ENCODE peak calls at places on chromosomes 1 and 21, in five cellular contexts. F is psoas muscle; K is CD4-positive, CD25-positive, alpha-beta regulatory T cell; P is AG04450; J is CD4-positive, alpha-beta T cell. N is an unnamed sample. For H3K27me3, the result is how much of the 10 kb centered on the place peaks cover.

GRCh38 chr1:11691302-11691914 is at the start of gene DRAXIN:
- DNase-seq in F (no peak), J (no peak), K (no peak), P (no peak), N (no peak)

GRCh38 chr1:55055084-55055882 is 15.9 kb downstream of the PCSK9 start:
- DNase-seq in P (no peak), J (no peak), F (no peak), K (no peak), N (no peak)

GRCh38 chr21:29163381-29164115 is 33.1 kb downstream of the MAP3K7CL start:
- DNase-seq in J (no peak), K (no peak), P (no peak), F (no peak), N (no peak)

GRCh38 chr1:185812934-185813333 is 78.7 kb downstream of the HMCN1 start:
- DNase-seq in P (no peak), F (no peak), J (no peak), K (no peak), N (no peak)

GRCh38 chr1:27522148-27522859 is 32.3 kb upstream of the WASF2 start:
- DNase-seq in J (peak), P (no peak), F (peak), K (peak), N (peak)

GRCh38 chr1:164834641-164835040 is 275.7 kb downstream of the PBX1 start:
- DNase-seq in J (no peak), K (no peak), P (no peak), F (no peak), N (no peak)

GRCh38 chr21:42975886-42976608 is 1.7 kb downstream of the PKNOX1 start:
- DNase-seq in F (no peak), P (no peak), K (no peak), J (no peak), N (no peak)

GRCh38 chr1:201696217-201696761 is 132.7 kb upstream of the IPO9 start:
- DNase-seq in F (peak), J (no peak), P (peak), K (no peak), N (no peak)

GRCh38 chr1:80248886-80249285 is 1242.4 kb upstream of the ADGRL4 start:
- DNase-seq in J (no peak), F (no peak), P (no peak), K (no peak), N (no peak)

GRCh38 chr1:158724442-158724841 is 3.9 kb upstream of the OR6K3 start:
- DNase-seq in P (no peak), J (no peak), F (no peak), K (no peak), N (no peak)

GRCh38 chr1:41700986-41701535 is 216.6 kb upstream of the EDN2 start:
- DNase-seq in K (no peak), P (no peak), J (no peak), F (no peak), N (no peak)

GRCh38 chr1:156281281-156282142 is 1.1 kb downstream of the SMG5 start:
- DNase-seq in J (peak), K (peak), F (peak), P (no peak), N (peak)

GRCh38 chr1:17955302-17956285 is 152.0 kb upstream of the IGSF21 start:
- DNase-seq in F (peak), K (no peak), J (no peak), P (no peak), N (no peak)
- H3K27me3 ChIP-seq in F (under half), K (under half), J (under half), P (under half), N (under half)

GRCh38 chr1:154747380-154747779 is 122.7 kb downstream of the KCNN3 start:
- DNase-seq in P (no peak), F (no peak), J (no peak), K (no peak), N (no peak)

GRCh38 chr1:154746620-154747299 is 123.3 kb downstream of the KCNN3 start:
- DNase-seq in K (no peak), F (no peak), J (no peak), P (no peak), N (no peak)

GRCh38 chr1:154749078-154749760 is 120.9 kb downstream of the KCNN3 start:
- DNase-seq in J (no peak), P (no peak), F (no peak), K (no peak), N (no peak)

GRCh38 chr1:154745750-154746425 is 124.2 kb downstream of the KCNN3 start:
- DNase-seq in F (no peak), J (no peak), K (no peak), P (no peak), N (no peak)

GRCh38 chr1:154747841-154748766 is 122.0 kb downstream of the KCNN3 start:
- DNase-seq in J (peak), P (no peak), K (peak), F (no peak), N (peak)
- H3K27me3 ChIP-seq in J (under half), P (half or more), K (under half), F (under half), N (under half)

GRCh38 chr21:37908691-37909090 is 7.6 kb downstream of the KCNJ6 start:
- DNase-seq in J (no peak), K (no peak), P (no peak), F (no peak), N (no peak)
- H3K27me3 ChIP-seq in J (under half), K (under half), P (under half), F (under half), N (under half)

GRCh38 chr1:2468041-2468472 is 8.0 kb upstream of the PLCH2 start:
- DNase-seq in F (no peak), P (peak), J (peak), K (peak), N (peak)
- H3K27me3 ChIP-seq in F (under half), P (under half), J (under half), K (under half), N (under half)

GRCh38 chr21:44354775-44355771 is 1.7 kb downstream of the TRPM2 start:
- DNase-seq in J (peak), F (no peak), P (no peak), K (no peak), N (no peak)
- H3K27me3 ChIP-seq in J (under half), F (under half), P (under half), K (under half), N (under half)

DNA sequence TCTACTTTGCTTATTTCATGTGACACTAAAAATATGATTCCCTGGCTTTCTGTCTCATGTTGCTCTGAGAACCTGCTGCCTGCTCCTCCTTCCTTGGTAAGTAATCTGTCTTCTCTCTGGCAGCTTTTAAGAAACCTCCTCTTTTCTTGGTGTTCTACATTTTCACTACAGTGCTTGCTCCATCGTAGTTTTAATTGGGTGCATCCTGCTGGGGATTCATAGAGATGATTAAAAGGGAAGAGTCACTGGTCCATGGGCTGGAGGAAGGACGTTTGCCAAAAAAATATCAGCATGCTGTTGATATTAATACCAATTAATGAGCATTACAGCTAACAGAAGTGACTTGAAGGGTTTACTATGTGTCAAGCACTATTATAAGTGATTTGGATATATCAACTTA is 471.9 kb downstream of the MATN1 start:
- DNase-seq in F (no peak), K (no peak), P (no peak), J (no peak), N (no peak)
- H3K27me3 ChIP-seq in F (under half), K (under half), P (under half), J (under half), N (under half)

DNA sequence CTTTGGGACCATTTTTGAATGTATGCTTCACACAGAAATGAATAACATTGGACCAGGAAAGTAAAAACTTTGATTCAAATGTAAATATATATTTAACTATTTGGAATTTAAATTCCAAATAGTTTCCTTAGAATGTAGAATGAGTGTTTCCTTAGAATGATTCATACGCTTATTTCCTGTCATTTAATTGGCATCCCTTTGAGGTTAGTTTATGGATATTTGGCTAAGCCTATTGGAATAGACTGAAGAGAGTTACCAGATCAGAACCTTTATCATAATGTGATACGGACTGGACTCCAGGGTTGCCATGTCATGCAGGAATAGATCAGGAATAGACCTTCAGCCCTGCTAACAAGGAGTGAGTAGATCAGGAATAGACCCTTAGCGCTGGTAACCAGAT is 133.1 kb downstream of the TNNI3K start:
- DNase-seq in F (no peak), P (no peak), J (no peak), K (no peak), N (no peak)
- H3K27me3 ChIP-seq in F (under half), P (under half), J (under half), K (under half), N (under half)

DNA sequence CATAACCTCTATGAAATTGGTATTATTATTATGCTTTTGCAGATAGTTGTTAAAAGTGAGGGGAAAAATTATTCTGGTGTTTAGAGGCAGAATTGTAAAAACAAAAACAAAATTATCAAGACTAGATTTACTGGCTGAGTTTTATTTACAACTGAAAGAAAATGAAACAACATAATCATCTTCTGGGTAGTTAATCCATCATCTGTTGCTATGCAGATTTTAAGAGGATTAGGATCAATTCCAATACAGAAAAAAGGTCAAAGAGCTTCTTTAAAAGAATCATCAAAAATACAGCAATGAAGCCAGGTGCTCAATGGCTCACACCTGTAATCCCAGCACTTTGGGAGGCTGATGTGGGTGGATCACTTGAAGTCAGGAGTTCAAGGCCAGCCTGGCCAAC is 8.3 kb downstream of the GOLT1A start:
- DNase-seq in F (no peak), P (no peak), J (no peak), K (no peak), N (no peak)
- H3K27me3 ChIP-seq in F (under half), P (under half), J (under half), K (under half), N (under half)

GRCh38 chr1:25647863-25648262 is 31.3 kb downstream of the MAN1C1 start:
- DNase-seq in K (no peak), J (no peak), P (no peak), F (no peak), N (no peak)

GRCh38 chr1:25650219-25650576 is 33.6 kb downstream of the MAN1C1 start:
- DNase-seq in F (no peak), J (no peak), P (no peak), K (no peak), N (no peak)

GRCh38 chr1:25647106-25647505 is 30.5 kb downstream of the MAN1C1 start:
- DNase-seq in J (no peak), F (no peak), P (no peak), K (no peak), N (no peak)

GRCh38 chr1:25649505-25650218 is 33.1 kb downstream of the MAN1C1 start:
- DNase-seq in P (no peak), F (no peak), J (no peak), K (no peak), N (no peak)

DNA sequence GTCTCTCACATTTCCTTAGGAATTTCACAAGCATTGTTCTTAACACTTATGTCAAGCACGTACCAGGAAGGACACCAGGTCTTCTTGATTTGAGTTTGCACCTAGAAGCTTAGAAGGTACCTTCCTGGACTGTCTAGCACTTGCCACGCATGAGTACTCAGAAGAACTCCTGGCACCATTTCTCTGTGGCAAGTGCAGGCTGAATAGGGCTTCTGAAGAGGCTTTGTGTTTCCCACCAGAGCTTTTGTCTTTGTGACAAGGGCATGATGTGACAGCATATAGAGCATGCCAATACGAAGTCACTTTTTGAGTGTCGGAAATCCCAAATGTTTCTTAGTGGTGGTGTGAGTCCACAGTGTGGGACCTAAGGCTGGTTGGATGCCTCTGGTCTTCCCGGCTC is 32.5 kb downstream of the MAN1C1 start:
- DNase-seq in J (no peak), K (no peak), F (no peak), P (no peak), N (no peak)
- H3K27me3 ChIP-seq in J (under half), K (under half), F (under half), P (under half), N (under half)

GRCh38 chr1:4362314-4363044 is 291.9 kb upstream of the AJAP1 start:
- DNase-seq in F (no peak), K (no peak), P (no peak), J (no peak), N (no peak)
- H3K27me3 ChIP-seq in F (under half), K (under half), P (under half), J (under half), N (under half)